ENCODE peak calls at places on chromosome 14, in nine cellular contexts. One of them, this sample, is unnamed.

GRCh38 chr14:22547948-22548750 is 40.9 kb downstream of the DAD1 start:
- DNase-seq in iPS-NIHi11: no peak
- DNase-seq in NCI-H1417: no peak
- DNase-seq in neural crest cell: no peak
- DNase-seq in H4: no peak
- DNase-seq in nucleus accumbens: no peak
- DNase-seq in cardiac septum: no peak
- DNase-seq in EH: no peak
- DNase-seq in hypothalamus: no peak
- DNase-seq in this sample: no peak

GRCh38 chr14:92924247-92924646 is 1.3 kb downstream of the CHGA start:
- DNase-seq in iPS-NIHi11: peak
- DNase-seq in NCI-H1417: no peak
- DNase-seq in neural crest cell: no peak
- DNase-seq in H4: no peak
- DNase-seq in nucleus accumbens: no peak
- DNase-seq in cardiac septum: no peak
- DNase-seq in EH: no peak
- DNase-seq in hypothalamus: no peak
- DNase-seq in this sample: no peak

GRCh38 chr14:62308316-62308715 is 546.1 kb downstream of the SNAPC1 start:
- DNase-seq in iPS-NIHi11: no peak
- DNase-seq in NCI-H1417: no peak
- DNase-seq in neural crest cell: no peak
- DNase-seq in H4: no peak
- DNase-seq in nucleus accumbens: no peak
- DNase-seq in cardiac septum: no peak
- DNase-seq in EH: no peak
- DNase-seq in hypothalamus: no peak
- DNase-seq in this sample: no peak

GRCh38 chr14:88791629-88792571 is 853 bp downstream of the EML5 start:
- DNase-seq in iPS-NIHi11: peak
- DNase-seq in NCI-H1417: peak
- DNase-seq in neural crest cell: peak
- DNase-seq in H4: no peak
- DNase-seq in nucleus accumbens: peak
- DNase-seq in cardiac septum: no peak
- DNase-seq in EH: peak
- DNase-seq in hypothalamus: no peak
- DNase-seq in this sample: peak

GRCh38 chr14:98721061-98721460 is 550.9 kb downstream of the BCL11B start:
- DNase-seq in iPS-NIHi11: no peak
- DNase-seq in NCI-H1417: peak
- DNase-seq in neural crest cell: no peak
- DNase-seq in H4: no peak
- DNase-seq in nucleus accumbens: no peak
- DNase-seq in cardiac septum: no peak
- DNase-seq in EH: no peak
- DNase-seq in hypothalamus: no peak
- DNase-seq in this sample: no peak

GRCh38 chr14:32134448-32135070 is 57.5 kb downstream of the ARHGAP5 start:
- DNase-seq in iPS-NIHi11: no peak
- DNase-seq in NCI-H1417: peak
- DNase-seq in neural crest cell: no peak
- DNase-seq in H4: peak
- DNase-seq in nucleus accumbens: no peak
- DNase-seq in cardiac septum: no peak
- DNase-seq in EH: peak
- DNase-seq in hypothalamus: no peak
- DNase-seq in this sample: no peak

GRCh38 chr14:35050652-35051051 is 4.6 kb downstream of the FAM177A1 start:
- DNase-seq in iPS-NIHi11: no peak
- DNase-seq in NCI-H1417: no peak
- DNase-seq in neural crest cell: no peak
- DNase-seq in H4: peak
- DNase-seq in nucleus accumbens: no peak
- DNase-seq in cardiac septum: no peak
- DNase-seq in EH: peak
- DNase-seq in hypothalamus: no peak
- DNase-seq in this sample: no peak

GRCh38 chr14:62443796-62444195 is 601.5 kb downstream of the KCNH5 start:
- DNase-seq in iPS-NIHi11: no peak
- DNase-seq in NCI-H1417: no peak
- DNase-seq in neural crest cell: no peak
- DNase-seq in H4: no peak
- DNase-seq in nucleus accumbens: no peak
- DNase-seq in cardiac septum: no peak
- DNase-seq in EH: peak
- DNase-seq in hypothalamus: no peak
- DNase-seq in this sample: no peak

GRCh38 chr14:42192659-42193425 is 586.2 kb downstream of the LRFN5 start:
- DNase-seq in iPS-NIHi11: no peak
- DNase-seq in NCI-H1417: no peak
- DNase-seq in neural crest cell: no peak
- DNase-seq in H4: peak
- DNase-seq in nucleus accumbens: no peak
- DNase-seq in cardiac septum: no peak
- DNase-seq in EH: peak
- DNase-seq in hypothalamus: no peak
- DNase-seq in this sample: peak

GRCh38 chr14:38669027-38669426 is 413.1 kb upstream of the CLEC14A start:
- DNase-seq in iPS-NIHi11: no peak
- DNase-seq in NCI-H1417: no peak
- DNase-seq in neural crest cell: no peak
- DNase-seq in H4: no peak
- DNase-seq in nucleus accumbens: no peak
- DNase-seq in cardiac septum: no peak
- DNase-seq in EH: no peak
- DNase-seq in hypothalamus: no peak
- DNase-seq in this sample: no peak

GRCh38 chr14:89303452-89304435 is 113.3 kb downstream of the FOXN3 start:
- DNase-seq in iPS-NIHi11: no peak
- DNase-seq in NCI-H1417: peak
- DNase-seq in neural crest cell: no peak
- DNase-seq in H4: peak
- DNase-seq in nucleus accumbens: peak
- DNase-seq in cardiac septum: peak
- DNase-seq in EH: peak
- DNase-seq in hypothalamus: peak
- DNase-seq in this sample: peak

GRCh38 chr14:99562848-99563748 is 40.9 kb downstream of the CCDC85C start:
- DNase-seq in iPS-NIHi11: peak
- DNase-seq in NCI-H1417: no peak
- DNase-seq in neural crest cell: peak
- DNase-seq in H4: peak
- DNase-seq in nucleus accumbens: peak
- DNase-seq in cardiac septum: peak
- DNase-seq in EH: peak
- DNase-seq in hypothalamus: peak
- DNase-seq in this sample: no peak

GRCh38 chr14:80872645-80873044 is 68.9 kb downstream of the CEP128 start:
- DNase-seq in iPS-NIHi11: no peak
- DNase-seq in NCI-H1417: no peak
- DNase-seq in neural crest cell: no peak
- DNase-seq in H4: no peak
- DNase-seq in nucleus accumbens: no peak
- DNase-seq in cardiac septum: no peak
- DNase-seq in EH: peak
- DNase-seq in hypothalamus: no peak
- DNase-seq in this sample: peak

GRCh38 chr14:54667764-54668163 is 100.8 kb downstream of the SAMD4A start:
- DNase-seq in iPS-NIHi11: no peak
- DNase-seq in NCI-H1417: no peak
- DNase-seq in neural crest cell: no peak
- DNase-seq in H4: no peak
- DNase-seq in nucleus accumbens: no peak
- DNase-seq in cardiac septum: no peak
- DNase-seq in EH: no peak
- DNase-seq in hypothalamus: no peak
- DNase-seq in this sample: no peak

GRCh38 chr14:58703149-58703509 is 65.4 kb downstream of the DACT1 start:
- DNase-seq in iPS-NIHi11: no peak
- DNase-seq in NCI-H1417: no peak
- DNase-seq in neural crest cell: no peak
- DNase-seq in H4: no peak
- DNase-seq in nucleus accumbens: no peak
- DNase-seq in cardiac septum: no peak
- DNase-seq in EH: no peak
- DNase-seq in hypothalamus: no peak
- DNase-seq in this sample: no peak

GRCh38 chr14:67268456-67269115 is 27.4 kb downstream of the PALS1 start:
- DNase-seq in iPS-NIHi11: peak
- DNase-seq in NCI-H1417: no peak
- DNase-seq in neural crest cell: peak
- DNase-seq in H4: no peak
- DNase-seq in nucleus accumbens: peak
- DNase-seq in cardiac septum: no peak
- DNase-seq in EH: no peak
- DNase-seq in hypothalamus: no peak
- DNase-seq in this sample: no peak

GRCh38 chr14:85428926-85429325 is 101.0 kb upstream of the FLRT2 start:
- DNase-seq in iPS-NIHi11: no peak
- DNase-seq in NCI-H1417: no peak
- DNase-seq in neural crest cell: no peak
- DNase-seq in H4: no peak
- DNase-seq in nucleus accumbens: no peak
- DNase-seq in cardiac septum: no peak
- DNase-seq in EH: no peak
- DNase-seq in hypothalamus: no peak
- DNase-seq in this sample: peak

GRCh38 chr14:34331728-34332623 is 130.1 kb downstream of the SPTSSA start:
- DNase-seq in iPS-NIHi11: peak
- DNase-seq in NCI-H1417: peak
- DNase-seq in neural crest cell: peak
- DNase-seq in H4: peak
- DNase-seq in nucleus accumbens: peak
- DNase-seq in cardiac septum: no peak
- DNase-seq in EH: peak
- DNase-seq in hypothalamus: peak
- DNase-seq in this sample: peak

GRCh38 chr14:31854508-31855075 is 222.5 kb upstream of the ARHGAP5 start:
- DNase-seq in iPS-NIHi11: no peak
- DNase-seq in NCI-H1417: no peak
- DNase-seq in neural crest cell: no peak
- DNase-seq in H4: no peak
- DNase-seq in nucleus accumbens: no peak
- DNase-seq in cardiac septum: no peak
- DNase-seq in EH: no peak
- DNase-seq in hypothalamus: no peak
- DNase-seq in this sample: no peak

GRCh38 chr14:76514599-76514998 is 138.7 kb downstream of the ESRRB start:
- DNase-seq in iPS-NIHi11: no peak
- DNase-seq in NCI-H1417: peak
- DNase-seq in neural crest cell: no peak
- DNase-seq in H4: peak
- DNase-seq in nucleus accumbens: no peak
- DNase-seq in cardiac septum: no peak
- DNase-seq in EH: no peak
- DNase-seq in hypothalamus: no peak
- DNase-seq in this sample: no peak

GRCh38 chr14:32711103-32711680 is 227.5 kb upstream of the NPAS3 start:
- DNase-seq in iPS-NIHi11: peak
- DNase-seq in NCI-H1417: peak
- DNase-seq in neural crest cell: peak
- DNase-seq in H4: peak
- DNase-seq in nucleus accumbens: no peak
- DNase-seq in cardiac septum: no peak
- DNase-seq in EH: peak
- DNase-seq in hypothalamus: no peak
- DNase-seq in this sample: peak

GRCh38 chr14:93533864-93534263 is 103.1 kb downstream of the UNC79 start:
- DNase-seq in iPS-NIHi11: no peak
- DNase-seq in NCI-H1417: no peak
- DNase-seq in neural crest cell: no peak
- DNase-seq in H4: no peak
- DNase-seq in nucleus accumbens: no peak
- DNase-seq in cardiac septum: no peak
- DNase-seq in EH: no peak
- DNase-seq in hypothalamus: no peak
- DNase-seq in this sample: peak

GRCh38 chr14:101595887-101596721 is 34.8 kb downstream of the DIO3 start:
- DNase-seq in iPS-NIHi11: peak
- DNase-seq in NCI-H1417: no peak
- DNase-seq in neural crest cell: no peak
- DNase-seq in H4: no peak
- DNase-seq in nucleus accumbens: no peak
- DNase-seq in cardiac septum: peak
- DNase-seq in EH: peak
- DNase-seq in hypothalamus: no peak
- DNase-seq in this sample: peak